ENCODE peak calls at places on chromosomes 5 and 9, in nine cellular contexts. E, B, J, N, Y, F, L, D and S are unnamed samples.

GRCh38 chr9:107118873-107119272 is 164.2 kb upstream of the RAD23B start:
- DNase-seq in E (no peak), B (no peak), J (no peak), N (no peak), Y (no peak), F (no peak), L (no peak), D (no peak), S (no peak)

GRCh38 chr9:99264070-99264469 is 42.0 kb downstream of the SEC61B start:
- DNase-seq in E (no peak), B (no peak), J (no peak), N (peak), Y (no peak), F (no peak), L (peak), D (peak), S (no peak)

GRCh38 chr5:112735702-112736101 is 2.0 kb upstream of the APC start:
- DNase-seq in E (no peak), B (no peak), J (no peak), N (no peak), Y (no peak), F (no peak), L (peak), D (peak), S (no peak)

GRCh38 chr9:122518841-122519240 is at the start of gene OR1J4:
- DNase-seq in E (no peak), B (no peak), J (no peak), N (no peak), Y (no peak), F (no peak), L (no peak), D (no peak), S (no peak)

GRCh38 chr9:3342159-3342777 is 183.5 kb downstream of the RFX3 start:
- DNase-seq in E (no peak), B (no peak), J (no peak), N (no peak), Y (no peak), F (no peak), L (peak), D (no peak), S (no peak)

GRCh38 chr5:72355706-72356299 is 35.6 kb downstream of the PTCD2 start:
- DNase-seq in E (no peak), B (no peak), J (peak), N (peak), Y (peak), F (no peak), L (peak), D (peak), S (peak)

GRCh38 chr5:159854916-159855315 is 61.4 kb upstream of the ADRA1B start:
- DNase-seq in E (no peak), B (no peak), J (no peak), N (no peak), Y (no peak), F (no peak), L (no peak), D (peak), S (no peak)

GRCh38 chr5:145903862-145904261 is 31.0 kb upstream of the GRXCR2 start:
- DNase-seq in E (no peak), B (no peak), J (no peak), N (no peak), Y (no peak), F (no peak), L (no peak), D (peak), S (no peak)

GRCh38 chr9:135009711-135010362 is 77.6 kb upstream of the OLFM1 start:
- DNase-seq in E (no peak), B (no peak), J (no peak), N (no peak), Y (no peak), F (no peak), L (no peak), D (no peak), S (no peak)

GRCh38 chr5:143646961-143647360 is 165.0 kb upstream of the HMHB1 start:
- DNase-seq in E (no peak), B (no peak), J (no peak), N (no peak), Y (no peak), F (no peak), L (no peak), D (no peak), S (no peak)

GRCh38 chr9:69758981-69759477 is 782 bp downstream of the PTAR1 start:
- DNase-seq in E (no peak), B (no peak), J (no peak), N (no peak), Y (peak), F (no peak), L (peak), D (peak), S (no peak)

GRCh38 chr9:122239722-122240121 is 11.0 kb upstream of the LHX6 start:
- DNase-seq in E (no peak), B (no peak), J (no peak), N (no peak), Y (peak), F (no peak), L (no peak), D (no peak), S (no peak)

GRCh38 chr5:128053291-128053954 is 30.1 kb upstream of the SLC12A2 start:
- DNase-seq in E (no peak), B (peak), J (no peak), N (no peak), Y (no peak), F (no peak), L (no peak), D (peak), S (no peak)

GRCh38 chr5:36602711-36603321 is 3.6 kb upstream of the SLC1A3 start:
- DNase-seq in E (no peak), B (no peak), J (no peak), N (peak), Y (peak), F (no peak), L (peak), D (no peak), S (peak)

GRCh38 chr5:66840527-66841013 is 244.4 kb downstream of the MAST4 start:
- DNase-seq in E (no peak), B (no peak), J (no peak), N (no peak), Y (no peak), F (no peak), L (no peak), D (no peak), S (no peak)

GRCh38 chr9:116209406-116210116 is 56.0 kb downstream of the PAPPA start:
- DNase-seq in E (no peak), B (no peak), J (no peak), N (no peak), Y (no peak), F (no peak), L (no peak), D (peak), S (no peak)

GRCh38 chr5:32206053-32206452 is 31.9 kb upstream of the GOLPH3 start:
- DNase-seq in E (no peak), B (no peak), J (no peak), N (no peak), Y (no peak), F (no peak), L (no peak), D (no peak), S (no peak)